ENCODE peak calls at places on chromosomes 16 and 17, in eight cellular contexts. R is A549, C is uterus, X is HFF-Myc, W is stomach, D is breast epithelium, Q is lower lobe of right lung, I is hepatocyte. B is an unnamed sample.

GRCh38 chr17:82862758-82863645 is 23.2 kb upstream of the ZNF750 start:
- DNase-seq in R (no peak), C (no peak), X (no peak), W (no peak), D (no peak), Q (no peak), I (no peak), B (no peak)

GRCh38 chr17:40901981-40902862 is 17.2 kb upstream of the KRT20 start:
- DNase-seq in R (peak; percentile 95), C (no peak), X (no peak), W (no peak), D (no peak), Q (no peak), I (peak; percentile 84), B (no peak)

GRCh38 chr17:61401280-61402072 is 1.8 kb downstream of the TBX2 start:
- DNase-seq in R (no peak), C (no peak), X (no peak), W (no peak), D (no peak), Q (no peak), I (no peak), B (no peak)

GRCh38 chr17:42203354-42203753 is 9.1 kb upstream of the GHDC start:
- DNase-seq in R (no peak), C (no peak), X (no peak), W (no peak), D (no peak), Q (no peak), I (no peak), B (no peak)

GRCh38 chr16:66952430-66953139 is 8.5 kb upstream of the CES3 start:
- DNase-seq in R (no peak), C (no peak), X (no peak), W (no peak), D (no peak), Q (no peak), I (no peak), B (no peak)

GRCh38 chr16:71479420-71479819 is 9.7 kb downstream of the ZNF19 start:
- DNase-seq in R (peak; percentile 29), C (no peak), X (no peak), W (no peak), D (no peak), Q (no peak), I (peak; percentile 65), B (peak; percentile 10)

GRCh38 chr17:70859829-70860228 is 690.5 kb downstream of the KCNJ2 start:
- DNase-seq in R (no peak), C (no peak), X (no peak), W (no peak), D (no peak), Q (no peak), I (no peak), B (no peak)

GRCh38 chr17:37133131-37133530 is 184.4 kb downstream of the AATF start:
- DNase-seq in R (no peak), C (no peak), X (no peak), W (no peak), D (no peak), Q (no peak), I (no peak), B (no peak)

GRCh38 chr16:3814755-3815154 is 65.8 kb downstream of the CREBBP start:
- DNase-seq in R (no peak), C (no peak), X (no peak), W (no peak), D (no peak), Q (no peak), I (no peak), B (no peak)
- TF ChIP-seq CTCF in R (no peak), C (no peak), X (no peak), W (no peak), D (no peak), Q (no peak), I (no peak), B (no peak)

DNA sequence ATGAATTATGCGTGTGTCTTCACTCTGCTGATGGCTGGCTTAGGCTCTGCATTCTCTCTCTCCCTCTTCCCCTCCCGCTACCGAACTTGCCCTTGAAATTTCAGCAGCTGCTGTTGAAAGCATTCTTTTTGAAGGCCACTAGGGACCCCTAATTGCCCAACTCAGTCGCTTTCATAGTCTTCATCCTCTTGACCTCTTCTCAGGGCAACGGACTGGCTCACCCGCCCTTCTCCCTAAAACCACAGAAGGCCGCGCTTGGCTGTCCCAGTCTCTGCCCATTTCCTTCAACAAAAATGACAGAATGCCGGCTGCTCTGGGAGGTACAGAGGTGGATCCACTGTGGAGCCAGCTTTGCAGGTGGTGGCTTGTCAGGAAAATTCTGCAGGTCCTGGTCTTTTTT is 21.0 kb upstream of the FMNL1 start:
- DNase-seq in R (no peak), C (no peak), X (no peak), W (no peak), D (peak; percentile 60), Q (peak; percentile 64), I (no peak), B (no peak)
- TF ChIP-seq CTCF in R (no peak), C (no peak), X (no peak), W (no peak), D (no peak), Q (no peak), I (no peak), B (no peak)

DNA sequence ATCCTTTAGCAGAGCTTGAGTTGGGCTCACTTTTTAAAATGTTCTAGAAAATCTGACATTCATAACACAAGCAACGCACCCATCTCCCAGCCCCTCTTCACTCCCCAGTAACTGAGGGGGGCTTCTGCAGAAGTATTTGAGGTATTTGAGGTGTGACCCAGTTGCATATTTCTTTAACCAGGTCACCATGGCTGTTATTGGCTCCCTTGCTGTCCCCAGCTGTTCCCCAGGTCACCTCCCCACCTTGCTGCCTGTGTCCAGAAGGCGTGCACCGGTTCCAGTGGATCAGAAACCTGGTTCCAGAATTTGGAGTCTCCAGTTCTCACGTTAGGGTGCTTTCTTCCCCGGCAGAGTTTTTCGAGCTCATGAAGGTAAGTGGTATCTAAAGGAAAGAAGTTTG is 13.8 kb downstream of the PGS1 start:
- DNase-seq in R (no peak), C (no peak), X (no peak), W (no peak), D (no peak), Q (no peak), I (no peak), B (no peak)
- TF ChIP-seq CTCF in R (no peak), C (no peak), X (no peak), W (no peak), D (no peak), Q (no peak), I (no peak), B (no peak)

GRCh38 chr17:74780443-74781238 is 4.5 kb upstream of the NAT9 start:
- DNase-seq in R (peak; percentile 76), C (no peak), X (no peak), W (no peak), D (no peak), Q (no peak), I (no peak), B (no peak)
- TF ChIP-seq CTCF in R (peak; percentile 71), C (no peak), X (peak; percentile 34), W (no peak), D (no peak), Q (peak; percentile 27), I (peak; percentile 43), B (peak; percentile 22)

GRCh38 chr17:4074831-4075495 is 67.9 kb downstream of the ZZEF1 start:
- DNase-seq in R (peak; percentile 66), C (no peak), X (peak; percentile 15), W (no peak), D (no peak), Q (no peak), I (peak; percentile 61), B (peak; percentile 8)
- TF ChIP-seq CTCF in R (peak; percentile 69), C (peak; percentile 27), X (peak; percentile 71), W (peak; percentile 54), D (peak; percentile 42), Q (peak; percentile 54), I (peak; percentile 61), B (peak; percentile 65)

GRCh38 chr16:79602615-79603014 is 2.1 kb upstream of the MAF start:
- DNase-seq in R (no peak), C (no peak), X (no peak), W (no peak), D (no peak), Q (no peak), I (peak; percentile 65), B (no peak)

GRCh38 chr16:79609861-79610260 is 9.3 kb upstream of the MAF start:
- DNase-seq in R (no peak), C (no peak), X (no peak), W (no peak), D (no peak), Q (no peak), I (no peak), B (no peak)

GRCh38 chr16:79608976-79609375 is 8.4 kb upstream of the MAF start:
- DNase-seq in R (no peak), C (no peak), X (no peak), W (no peak), D (no peak), Q (no peak), I (no peak), B (peak; percentile 42)

GRCh38 chr16:79607587-79607986 is 7.0 kb upstream of the MAF start:
- DNase-seq in R (peak; percentile 21), C (peak; percentile 35), X (no peak), W (no peak), D (no peak), Q (no peak), I (peak; percentile 64), B (no peak)

GRCh38 chr16:79605999-79606398 is 5.5 kb upstream of the MAF start:
- DNase-seq in R (peak; percentile 16), C (peak; percentile 46), X (no peak), W (no peak), D (peak; percentile 62), Q (no peak), I (peak; percentile 57), B (peak; percentile 24)
- TF ChIP-seq CTCF in R (no peak), C (no peak), X (no peak), W (no peak), D (no peak), Q (no peak), I (no peak), B (no peak)